ENCODE peak calls at places on chromosomes 13 and 19, in six cellular contexts. B is CD8-positive, alpha-beta T cell; U is AG04450; J is thoracic aorta; F is AG09319; N is GM20000. Z is an unnamed sample.

GRCh38 chr19:40139533-40140287 is 49.0 kb upstream of the ZNF780A start:
- DNase-seq in N (peak), B (peak), U (peak), F (peak), J (no peak), Z (peak)

GRCh38 chr19:32599736-32600157 is 18.8 kb downstream of the PDCD5 start:
- DNase-seq in J (no peak), N (peak), B (peak), F (peak), U (peak), Z (peak)

GRCh38 chr13:27405521-27406134 is 18.8 kb upstream of the GTF3A start:
- DNase-seq in U (no peak), B (no peak), F (no peak), N (no peak), J (no peak), Z (no peak)

GRCh38 chr19:16268676-16269319 is 55.8 kb upstream of the KLF2 start:
- DNase-seq in N (no peak), J (no peak), F (no peak), B (peak), U (no peak), Z (no peak)

GRCh38 chr13:24353736-24354135 is 44.4 kb downstream of the C1QTNF9 start:
- DNase-seq in B (no peak), F (no peak), J (no peak), U (no peak), N (no peak), Z (no peak)

GRCh38 chr19:54415208-54415900 is at the start of gene TTYH1:
- DNase-seq in N (peak), F (no peak), U (no peak), B (peak), J (no peak), Z (peak)

GRCh38 chr19:28065026-28065425 is 1147.9 kb downstream of the UQCRFS1 start:
- DNase-seq in B (no peak), J (no peak), U (no peak), N (no peak), F (no peak), Z (no peak)

GRCh38 chr13:113991191-113991669 is 17.4 kb upstream of the C13orf46 start:
- DNase-seq in U (no peak), J (no peak), N (no peak), F (no peak), B (no peak), Z (no peak)

GRCh38 chr13:48108106-48108505 is 13.2 kb upstream of the MED4 start:
- DNase-seq in B (no peak), U (no peak), N (no peak), F (no peak), J (no peak), Z (no peak)

GRCh38 chr13:108968566-108968965 is 339.2 kb downstream of the MYO16 start:
- DNase-seq in J (no peak), F (no peak), U (no peak), N (no peak), B (no peak), Z (no peak)

GRCh38 chr13:97028441-97029299 is 34.4 kb upstream of the OXGR1 start:
- DNase-seq in N (peak), B (peak), J (no peak), F (no peak), U (no peak), Z (peak)

GRCh38 chr13:82758056-82758455 is 1124.2 kb downstream of the SLITRK1 start:
- DNase-seq in J (no peak), F (no peak), N (peak), U (no peak), B (no peak), Z (peak)

GRCh38 chr19:50458396-50459066 is 17.8 kb upstream of the EMC10 start:
- DNase-seq in B (peak), U (no peak), N (no peak), J (no peak), F (no peak), Z (no peak)

GRCh38 chr19:13104848-13105646 is 2.4 kb upstream of the LYL1 start:
- DNase-seq in F (no peak), B (peak), J (no peak), N (peak), U (no peak), Z (peak)

GRCh38 chr13:59527500-59527899 is 636.2 kb downstream of the DIAPH3 start:
- DNase-seq in N (no peak), B (no peak), U (no peak), F (no peak), J (no peak), Z (no peak)

GRCh38 chr13:80249906-80250513 is 90.9 kb downstream of the SPRY2 start:
- DNase-seq in N (no peak), F (no peak), J (no peak), B (no peak), U (no peak), Z (no peak)

GRCh38 chr19:33358408-33358807 is 15.1 kb upstream of the CEBPG start:
- DNase-seq in F (no peak), N (no peak), J (no peak), B (no peak), U (no peak), Z (no peak)

GRCh38 chr13:50033696-50034095 is 18.5 kb downstream of the KCNRG start:
- DNase-seq in U (no peak), B (no peak), F (no peak), J (no peak), N (no peak), Z (no peak)

GRCh38 chr13:42970824-42971669 is 21.0 kb downstream of the EPSTI1 start:
- DNase-seq in J (no peak), N (peak), F (no peak), U (no peak), B (no peak), Z (peak)

GRCh38 chr19:45515807-45516401 is 8.6 kb downstream of the VASP start:
- DNase-seq in B (no peak), F (no peak), J (no peak), U (no peak), N (peak), Z (no peak)

GRCh38 chr13:94129490-94129894 is 350.0 kb downstream of the DCT start:
- DNase-seq in F (no peak), B (no peak), N (no peak), J (no peak), U (no peak), Z (no peak)

GRCh38 chr13:26881154-26881553 is 120.6 kb upstream of the GPR12 start:
- DNase-seq in U (peak), F (no peak), J (no peak), B (no peak), N (no peak), Z (no peak)

GRCh38 chr13:76856141-76856571 is 30.0 kb downstream of the KCTD12 start:
- DNase-seq in N (no peak), J (no peak), B (no peak), U (no peak), F (peak), Z (no peak)

GRCh38 chr19:38290631-38291147 is 13.4 kb upstream of the C19orf33 start:
- DNase-seq in B (no peak), U (peak), F (peak), J (no peak), N (no peak), Z (no peak)

GRCh38 chr13:107025991-107026390 is 458.1 kb upstream of the ARGLU1 start:
- DNase-seq in U (no peak), J (peak), B (no peak), N (no peak), F (no peak), Z (no peak)

GRCh38 chr19:18049390-18049789 is 37.3 kb downstream of the IL12RB1 start:
- DNase-seq in F (no peak), B (no peak), N (no peak), J (peak), U (no peak), Z (no peak)

GRCh38 chr19:35266904-35267817 is 1.6 kb upstream of the USF2 start:
- DNase-seq in B (peak), F (no peak), J (no peak), N (peak), U (no peak), Z (no peak)

GRCh38 chr19:12649941-12650340 is 16.6 kb downstream of the MAN2B1 start:
- DNase-seq in J (no peak), B (no peak), U (no peak), F (no peak), N (no peak), Z (no peak)

GRCh38 chr19:40614595-40615411 is 13.6 kb downstream of the LTBP4 start:
- DNase-seq in J (no peak), N (peak), B (peak), U (peak), F (peak), Z (peak)

GRCh38 chr19:4697304-4697703 is 26.3 kb downstream of the DPP9 start:
- DNase-seq in U (no peak), F (no peak), J (no peak), B (no peak), N (no peak), Z (no peak)

GRCh38 chr13:93847162-93847561 is 620.6 kb downstream of the GPC6 start:
- DNase-seq in U (peak), B (no peak), F (no peak), N (no peak), J (no peak), Z (no peak)

GRCh38 chr13:75440100-75440499 is 41.9 kb downstream of the TBC1D4 start:
- DNase-seq in B (no peak), U (no peak), J (no peak), F (no peak), N (no peak), Z (no peak)

GRCh38 chr19:16801599-16801998 is 27.6 kb upstream of the SIN3B start:
- DNase-seq in F (no peak), B (no peak), N (no peak), U (no peak), J (no peak), Z (no peak)

GRCh38 chr13:21871302-21871862 is 200.5 kb downstream of the FGF9 start:
- DNase-seq in B (no peak), J (no peak), U (no peak), F (no peak), N (no peak), Z (no peak)

GRCh38 chr13:21871919-21872318 is 201.0 kb downstream of the FGF9 start:
- DNase-seq in F (no peak), N (no peak), B (no peak), J (no peak), U (no peak), Z (no peak)

GRCh38 chr13:21872795-21873194 is 201.9 kb downstream of the FGF9 start:
- DNase-seq in J (no peak), U (no peak), F (no peak), N (no peak), B (no peak), Z (no peak)

DNA sequence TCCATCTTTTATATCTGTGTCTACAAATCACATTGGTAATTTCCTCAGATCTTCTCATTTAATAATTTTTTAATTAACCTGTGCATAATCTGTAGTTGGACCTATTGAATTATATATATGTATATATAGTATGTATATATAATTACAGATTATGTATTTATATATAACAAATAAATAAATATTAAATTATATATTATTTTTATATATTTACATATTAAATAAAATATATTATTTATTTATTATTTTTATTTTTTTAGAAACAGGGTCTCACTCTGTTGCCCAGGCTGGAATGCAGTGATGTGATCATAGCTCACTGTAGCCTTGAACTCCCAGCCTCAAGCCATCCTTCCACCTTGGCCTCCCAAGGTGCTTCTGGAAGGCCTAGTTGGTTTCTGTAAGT is 197.9 kb downstream of the FGF9 start:
- DNase-seq in B (no peak), U (no peak), J (no peak), N (no peak), F (no peak), Z (no peak)
- TF ChIP-seq CTCF in B (no peak), U (no peak), J (no peak), N (no peak), F (no peak), Z (no peak)

DNA sequence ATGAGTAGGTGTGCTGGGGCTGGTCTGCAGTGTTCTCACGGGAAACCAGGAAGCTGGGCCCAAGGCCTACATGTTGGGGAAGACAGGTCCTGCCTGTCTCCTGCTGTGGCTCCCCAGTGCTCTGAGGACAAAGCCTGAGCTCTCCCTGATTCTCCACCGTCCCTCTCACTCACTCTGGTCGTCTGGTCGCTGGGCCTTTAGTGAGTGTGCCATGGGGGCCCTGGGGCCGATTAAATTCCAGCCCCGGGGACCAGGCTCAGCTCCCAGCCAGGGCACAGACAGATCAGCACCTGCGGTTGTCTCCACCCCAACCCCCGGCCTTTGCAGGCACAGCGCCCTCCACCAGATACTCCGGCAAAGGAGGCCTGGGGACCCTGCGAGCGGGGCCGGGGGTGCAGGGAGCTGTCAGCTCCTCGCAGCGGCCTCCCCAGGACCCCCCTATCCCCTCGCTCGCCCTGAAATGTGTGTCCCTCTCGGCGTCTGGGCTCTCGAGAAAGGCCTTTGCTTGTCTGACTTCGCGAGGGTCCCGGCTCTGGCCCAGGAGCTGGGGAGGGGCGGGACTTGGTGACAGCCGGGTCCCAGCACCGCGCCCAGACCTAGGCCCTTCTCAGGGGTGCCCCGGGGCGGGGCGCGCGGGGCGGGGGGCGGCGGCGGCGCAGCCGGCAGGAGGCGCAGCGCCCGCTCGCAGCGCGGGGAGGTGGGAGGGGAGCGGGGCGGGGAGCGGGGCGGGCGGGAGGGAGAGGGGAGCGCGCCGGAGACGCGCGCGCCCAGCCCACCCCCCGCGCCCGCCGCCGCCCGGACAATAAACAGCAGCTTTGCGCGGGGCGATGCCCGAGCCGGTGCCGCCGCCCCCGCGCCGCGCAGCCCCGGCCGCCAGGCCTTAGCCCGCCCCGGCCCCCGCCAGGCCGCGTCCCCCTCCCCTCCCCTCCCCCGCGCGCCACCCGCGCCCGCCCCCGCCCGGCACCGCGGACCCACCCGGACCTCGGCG is at the start of gene PALM:
- DNase-seq in J (no peak), F (no peak), N (no peak), U (no peak), B (no peak), Z (no peak)
- TF ChIP-seq CTCF in J (no peak), F (no peak), N (no peak), U (no peak), B (no peak), Z (no peak)

GRCh38 chr19:3684817-3685410 is 15.4 kb downstream of the PIP5K1C start:
- DNase-seq in B (no peak), U (no peak), N (no peak), J (no peak), F (no peak), Z (no peak)
- TF ChIP-seq CTCF in B (no peak), U (no peak), N (no peak), J (no peak), F (no peak), Z (no peak)

DNA sequence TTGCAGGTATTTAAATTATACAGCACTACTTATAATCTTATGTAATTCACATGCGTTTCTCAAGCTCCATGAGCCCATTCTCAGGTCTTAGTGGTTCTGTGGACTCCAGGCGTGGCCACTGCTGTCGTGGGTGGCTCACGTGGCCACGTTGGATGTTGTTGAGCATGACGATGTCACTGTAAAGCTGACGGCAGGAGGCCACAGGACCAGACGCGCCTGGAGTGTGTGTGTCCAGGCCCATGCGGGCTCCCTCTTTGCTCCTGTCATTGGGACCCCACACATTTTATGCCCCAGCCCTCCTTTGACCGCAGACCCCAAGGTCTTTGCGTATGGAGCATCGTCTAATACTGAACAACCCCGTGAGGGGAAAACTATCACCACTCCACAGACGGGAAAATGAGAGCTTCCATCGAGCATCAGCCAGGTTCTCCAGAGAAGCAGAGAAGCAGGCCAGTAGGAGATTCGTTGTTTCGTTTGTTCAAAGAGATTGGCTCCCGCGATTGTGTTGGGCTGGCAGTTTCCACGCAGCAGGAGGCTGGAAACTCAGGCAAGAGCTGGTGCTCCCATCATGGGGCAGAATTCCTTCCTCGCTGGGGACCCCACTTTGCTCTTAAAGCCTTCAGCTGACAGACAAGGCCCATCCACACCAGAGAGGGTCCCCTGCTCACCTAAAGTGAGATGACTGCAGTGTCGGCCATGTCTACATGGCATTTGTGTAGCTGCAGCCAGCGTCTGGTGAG is 129.3 kb upstream of the SPACA7 start:
- DNase-seq in J (no peak), N (no peak), F (no peak), B (no peak), U (no peak), Z (no peak)
- TF ChIP-seq CTCF in J (no peak), N (no peak), F (no peak), B (no peak), U (no peak), Z (no peak)

DNA sequence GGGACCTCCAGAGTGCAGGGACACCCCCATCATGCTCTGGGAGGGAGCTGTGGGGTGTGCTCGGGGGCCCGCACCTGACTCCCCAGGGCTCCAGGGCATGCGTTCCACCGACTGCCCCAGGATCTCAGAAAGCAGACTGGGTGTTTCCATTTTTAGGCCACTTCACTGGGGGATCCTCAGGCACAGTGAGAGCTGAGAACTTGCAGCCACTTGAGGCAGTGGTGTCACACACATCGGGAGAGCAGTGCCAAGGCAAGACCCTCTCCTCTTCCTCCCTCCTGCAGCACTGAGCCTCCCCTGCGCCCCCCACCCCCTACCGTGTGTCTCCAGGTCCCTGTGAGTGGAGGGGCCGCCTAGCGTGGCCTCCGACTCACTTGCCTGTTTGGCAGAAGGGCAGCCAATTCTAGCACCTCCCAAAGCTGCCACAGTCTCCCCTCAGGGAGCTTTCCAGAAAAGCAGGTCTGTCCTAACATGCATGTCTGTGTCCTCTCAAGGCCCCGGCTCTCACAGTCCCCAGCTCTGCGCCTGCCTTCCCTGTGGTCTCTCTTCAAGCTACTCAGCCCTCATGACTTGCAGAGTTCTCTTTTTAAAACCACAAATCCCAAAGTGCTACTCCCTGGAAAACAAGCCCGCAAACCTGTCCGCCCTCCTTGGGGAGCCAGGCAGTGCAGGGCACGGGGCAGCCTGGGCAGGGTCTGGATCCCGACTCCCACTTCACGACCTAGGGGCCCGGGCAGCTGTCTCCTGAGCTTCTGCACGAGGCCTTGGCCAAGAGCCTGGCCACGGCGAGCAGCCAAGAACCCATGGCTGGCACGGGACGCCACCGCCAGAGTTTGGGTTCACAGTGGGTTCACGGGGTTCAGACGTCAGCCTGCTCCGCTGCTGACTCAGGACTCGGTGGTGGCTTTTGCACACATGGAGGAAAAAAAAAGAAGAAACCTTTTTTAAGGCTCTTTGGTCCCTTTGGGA is 94.1 kb downstream of the STK24 start:
- DNase-seq in J (no peak), N (peak), B (no peak), U (no peak), F (peak), Z (peak)
- TF ChIP-seq CTCF in J (no peak), N (peak), B (no peak), U (peak), F (peak), Z (peak)

GRCh38 chr19:42246143-42246868 is 3.9 kb upstream of the GSK3A start:
- DNase-seq in U (peak), N (no peak), F (peak), B (no peak), J (peak), Z (no peak)
- TF ChIP-seq CTCF in U (peak), N (no peak), F (peak), B (no peak), J (peak), Z (no peak)

GRCh38 chr13:98144501-98145350 is 1.8 kb downstream of the FARP1 start:
- DNase-seq in N (no peak), F (no peak), U (peak), J (no peak), B (no peak), Z (no peak)
- TF ChIP-seq CTCF in N (no peak), F (peak), U (peak), J (no peak), B (no peak), Z (no peak)

GRCh38 chr13:33349314-33349995 is 63.9 kb upstream of the STARD13 start:
- DNase-seq in F (no peak), U (no peak), J (no peak), B (no peak), N (no peak), Z (no peak)
- TF ChIP-seq CTCF in F (no peak), U (peak), J (no peak), B (no peak), N (no peak), Z (no peak)

Z was measured in GM13976.